ENCODE peak calls at places on chromosomes 5 and 9, in seven cellular contexts. One of them, this sample, is unnamed.

GRCh38 chr5:147479949-147480348 is 29.9 kb downstream of the DPYSL3 start:
- DNase-seq in IMR-90: peak
- DNase-seq in lung: no peak
- DNase-seq in fibroblast of lung: peak
- DNase-seq in HCT116: no peak
- DNase-seq in left ventricle myocardium inferior: no peak
- DNase-seq in osteoblast: peak
- DNase-seq in this sample: no peak

GRCh38 chr9:135724186-135724797 is 22.3 kb downstream of the KCNT1 start:
- DNase-seq in IMR-90: no peak
- DNase-seq in lung: no peak
- DNase-seq in left ventricle myocardium inferior: no peak
- DNase-seq in fibroblast of lung: no peak
- DNase-seq in HCT116: no peak
- DNase-seq in osteoblast: no peak
- DNase-seq in this sample: no peak

GRCh38 chr5:95988094-95988493 is 26.4 kb upstream of the ELL2 start:
- DNase-seq in left ventricle myocardium inferior: no peak
- DNase-seq in IMR-90: no peak
- DNase-seq in HCT116: no peak
- DNase-seq in fibroblast of lung: no peak
- DNase-seq in osteoblast: no peak
- DNase-seq in lung: no peak
- DNase-seq in this sample: no peak

GRCh38 chr5:756865-757345 is 27.6 kb downstream of the ZDHHC11B start:
- DNase-seq in lung: peak
- DNase-seq in IMR-90: no peak
- DNase-seq in osteoblast: no peak
- DNase-seq in left ventricle myocardium inferior: peak
- DNase-seq in fibroblast of lung: no peak
- DNase-seq in HCT116: no peak
- DNase-seq in this sample: no peak

GRCh38 chr9:16344343-16344742 is 526.1 kb downstream of the BNC2 start:
- DNase-seq in left ventricle myocardium inferior: no peak
- DNase-seq in fibroblast of lung: peak
- DNase-seq in HCT116: no peak
- DNase-seq in lung: no peak
- DNase-seq in osteoblast: peak
- DNase-seq in IMR-90: peak
- DNase-seq in this sample: no peak

GRCh38 chr5:96321371-96321770 is 111.7 kb downstream of the PCSK1 start:
- DNase-seq in fibroblast of lung: peak
- DNase-seq in IMR-90: peak
- DNase-seq in lung: no peak
- DNase-seq in HCT116: no peak
- DNase-seq in osteoblast: no peak
- DNase-seq in left ventricle myocardium inferior: no peak
- DNase-seq in this sample: no peak

GRCh38 chr5:37792976-37793328 is 46.9 kb downstream of the GDNF start:
- DNase-seq in lung: no peak
- DNase-seq in IMR-90: peak
- DNase-seq in fibroblast of lung: peak
- DNase-seq in HCT116: no peak
- DNase-seq in left ventricle myocardium inferior: no peak
- DNase-seq in osteoblast: peak
- DNase-seq in this sample: no peak

GRCh38 chr5:79853676-79854418 is 137.2 kb downstream of the MTX3 start:
- DNase-seq in IMR-90: peak
- DNase-seq in osteoblast: peak
- DNase-seq in fibroblast of lung: peak
- DNase-seq in HCT116: peak
- DNase-seq in lung: no peak
- DNase-seq in left ventricle myocardium inferior: no peak
- DNase-seq in this sample: no peak

GRCh38 chr9:83920469-83920941 is 727 bp downstream of the KIF27 start:
- DNase-seq in osteoblast: no peak
- DNase-seq in lung: no peak
- DNase-seq in IMR-90: peak
- DNase-seq in fibroblast of lung: peak
- DNase-seq in HCT116: no peak
- DNase-seq in left ventricle myocardium inferior: no peak
- DNase-seq in this sample: peak

GRCh38 chr9:91812191-91812590 is 137.8 kb downstream of the ROR2 start:
- DNase-seq in fibroblast of lung: no peak
- DNase-seq in osteoblast: no peak
- DNase-seq in left ventricle myocardium inferior: no peak
- DNase-seq in IMR-90: no peak
- DNase-seq in lung: no peak
- DNase-seq in HCT116: no peak
- DNase-seq in this sample: no peak

GRCh38 chr5:119470105-119470763 is 17.9 kb downstream of the HSD17B4 start:
- DNase-seq in osteoblast: no peak
- DNase-seq in IMR-90: no peak
- DNase-seq in HCT116: no peak
- DNase-seq in left ventricle myocardium inferior: no peak
- DNase-seq in lung: no peak
- DNase-seq in fibroblast of lung: no peak
- DNase-seq in this sample: no peak

GRCh38 chr5:149872351-149873040 is 72.1 kb downstream of the PDE6A start:
- DNase-seq in IMR-90: no peak
- DNase-seq in left ventricle myocardium inferior: no peak
- DNase-seq in fibroblast of lung: no peak
- DNase-seq in lung: no peak
- DNase-seq in osteoblast: no peak
- DNase-seq in HCT116: no peak
- DNase-seq in this sample: peak

GRCh38 chr9:129352157-129352870 is 174.3 kb upstream of the IER5L start:
- DNase-seq in left ventricle myocardium inferior: no peak
- DNase-seq in HCT116: no peak
- DNase-seq in osteoblast: peak
- DNase-seq in lung: no peak
- DNase-seq in fibroblast of lung: no peak
- DNase-seq in IMR-90: no peak
- DNase-seq in this sample: no peak

GRCh38 chr5:66674802-66675201 is 78.6 kb downstream of the MAST4 start:
- DNase-seq in IMR-90: no peak
- DNase-seq in lung: no peak
- DNase-seq in HCT116: no peak
- DNase-seq in fibroblast of lung: no peak
- DNase-seq in left ventricle myocardium inferior: no peak
- DNase-seq in osteoblast: no peak
- DNase-seq in this sample: no peak

GRCh38 chr9:34169125-34169524 is 9.7 kb upstream of the UBAP1 start:
- DNase-seq in left ventricle myocardium inferior: no peak
- DNase-seq in fibroblast of lung: no peak
- DNase-seq in lung: no peak
- DNase-seq in HCT116: no peak
- DNase-seq in IMR-90: no peak
- DNase-seq in osteoblast: no peak
- DNase-seq in this sample: no peak

GRCh38 chr9:89022902-89023301 is 31.6 kb downstream of the S1PR3 start:
- DNase-seq in left ventricle myocardium inferior: no peak
- DNase-seq in HCT116: no peak
- DNase-seq in fibroblast of lung: peak
- DNase-seq in lung: peak
- DNase-seq in IMR-90: peak
- DNase-seq in osteoblast: no peak
- DNase-seq in this sample: no peak

GRCh38 chr9:97315550-97315949 is 8.1 kb downstream of the CCDC180 start:
- DNase-seq in osteoblast: peak
- DNase-seq in fibroblast of lung: peak
- DNase-seq in lung: no peak
- DNase-seq in IMR-90: peak
- DNase-seq in left ventricle myocardium inferior: no peak
- DNase-seq in HCT116: no peak
- DNase-seq in this sample: no peak

GRCh38 chr9:7346144-7346543 is 453.4 kb downstream of the DMAC1 start:
- DNase-seq in left ventricle myocardium inferior: no peak
- DNase-seq in fibroblast of lung: no peak
- DNase-seq in lung: no peak
- DNase-seq in HCT116: no peak
- DNase-seq in osteoblast: no peak
- DNase-seq in IMR-90: no peak
- DNase-seq in this sample: no peak

GRCh38 chr5:125536095-125536494 is 789.7 kb upstream of the ZNF608 start:
- DNase-seq in HCT116: no peak
- DNase-seq in lung: no peak
- DNase-seq in osteoblast: no peak
- DNase-seq in IMR-90: no peak
- DNase-seq in fibroblast of lung: no peak
- DNase-seq in left ventricle myocardium inferior: no peak
- DNase-seq in this sample: no peak

GRCh38 chr5:14591548-14591947 is 10.0 kb downstream of the OTULINL start:
- DNase-seq in fibroblast of lung: peak
- DNase-seq in osteoblast: no peak
- DNase-seq in IMR-90: peak
- DNase-seq in HCT116: no peak
- DNase-seq in lung: no peak
- DNase-seq in left ventricle myocardium inferior: no peak
- DNase-seq in this sample: no peak

GRCh38 chr5:153480401-153480800 is 10.1 kb upstream of the GRIA1 start:
- DNase-seq in IMR-90: peak
- DNase-seq in fibroblast of lung: peak
- DNase-seq in HCT116: no peak
- DNase-seq in lung: no peak
- DNase-seq in osteoblast: no peak
- DNase-seq in left ventricle myocardium inferior: no peak
- DNase-seq in this sample: no peak

DNA sequence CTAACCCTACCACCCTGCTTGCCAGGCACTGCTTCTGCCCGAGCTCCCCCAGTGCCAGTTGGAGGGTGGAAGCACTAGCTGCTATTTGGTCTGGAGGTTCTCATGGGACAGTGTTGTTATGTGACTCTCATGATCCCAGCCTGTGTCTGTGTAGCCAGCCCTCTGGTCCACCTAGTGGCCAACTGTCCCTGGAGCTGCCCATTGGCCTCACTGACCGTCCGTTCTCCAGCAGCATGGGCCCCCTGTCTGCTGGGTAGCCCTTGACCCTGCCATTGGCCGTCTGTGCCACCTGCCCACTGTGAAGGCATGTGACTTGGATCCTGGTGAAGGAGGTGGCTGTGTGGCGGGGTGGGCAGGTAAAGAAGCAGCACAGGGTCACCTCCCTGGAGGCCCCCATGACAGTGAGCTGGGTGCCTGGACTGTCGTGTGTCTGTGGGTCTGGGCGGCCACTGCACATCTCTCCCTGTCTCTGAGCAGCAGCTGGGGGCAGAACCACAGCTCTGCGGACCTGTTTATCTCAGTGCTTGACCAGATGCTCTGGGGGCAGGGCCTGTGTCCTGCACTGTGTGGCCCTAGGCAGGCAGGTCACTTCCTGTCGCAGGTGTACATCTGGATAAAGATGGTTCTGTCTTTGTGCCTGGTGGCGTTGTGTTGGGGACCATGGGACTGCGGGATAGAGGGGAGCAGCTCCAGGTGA is 11.4 kb downstream of the PHF2 start:
- DNase-seq in left ventricle myocardium inferior: no peak
- DNase-seq in IMR-90: no peak
- DNase-seq in fibroblast of lung: no peak
- DNase-seq in osteoblast: no peak
- DNase-seq in lung: no peak
- DNase-seq in HCT116: no peak
- DNase-seq in this sample: no peak
- TF ChIP-seq CTCF in left ventricle myocardium inferior: peak
- TF ChIP-seq CTCF in IMR-90: peak
- TF ChIP-seq CTCF in fibroblast of lung: no peak
- TF ChIP-seq CTCF in osteoblast: no peak
- TF ChIP-seq CTCF in lung: no peak
- TF ChIP-seq CTCF in HCT116: no peak
- TF ChIP-seq CTCF in this sample: no peak

DNA sequence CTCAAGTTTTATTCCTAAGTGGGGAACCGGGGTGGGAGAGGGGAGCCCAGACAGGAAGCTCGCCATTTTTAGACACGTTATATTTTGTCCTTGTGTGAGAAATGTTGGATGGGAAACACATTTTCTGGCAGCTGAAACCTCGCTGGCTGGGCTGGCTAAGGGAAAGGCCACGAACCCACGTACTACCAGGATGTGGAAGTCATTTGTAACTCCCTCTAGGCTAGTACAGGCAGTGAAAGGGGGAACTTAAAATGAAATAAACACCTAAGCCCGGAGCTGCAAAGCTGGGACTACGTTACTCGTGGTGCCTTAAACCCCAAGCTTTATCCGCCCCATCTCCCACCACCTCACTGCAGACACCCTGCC is 42.5 kb downstream of the TMEM174 start:
- DNase-seq in HCT116: no peak
- DNase-seq in lung: no peak
- DNase-seq in osteoblast: no peak
- DNase-seq in left ventricle myocardium inferior: no peak
- DNase-seq in IMR-90: no peak
- DNase-seq in fibroblast of lung: no peak
- DNase-seq in this sample: no peak
- H3K4me3 ChIP-seq in HCT116: peak
- H3K4me3 ChIP-seq in lung: no peak
- H3K4me3 ChIP-seq in osteoblast: peak
- H3K4me3 ChIP-seq in left ventricle myocardium inferior: peak
- H3K4me3 ChIP-seq in IMR-90: peak
- H3K4me3 ChIP-seq in fibroblast of lung: no peak
- H3K4me3 ChIP-seq in this sample: peak

GRCh38 chr5:169149317-169149716 is 151.6 kb downstream of the SLIT3 start:
- DNase-seq in lung: no peak
- DNase-seq in HCT116: no peak
- DNase-seq in fibroblast of lung: no peak
- DNase-seq in osteoblast: no peak
- DNase-seq in left ventricle myocardium inferior: no peak
- DNase-seq in IMR-90: no peak
- DNase-seq in this sample: no peak
- TF ChIP-seq CTCF in lung: no peak
- TF ChIP-seq CTCF in HCT116: peak
- TF ChIP-seq CTCF in fibroblast of lung: no peak
- TF ChIP-seq CTCF in osteoblast: peak
- TF ChIP-seq CTCF in left ventricle myocardium inferior: no peak
- TF ChIP-seq CTCF in IMR-90: no peak
- TF ChIP-seq CTCF in this sample: no peak

GRCh38 chr9:79583957-79584654 is 12.3 kb downstream of the TLE4 start:
- DNase-seq in fibroblast of lung: no peak
- DNase-seq in osteoblast: peak
- DNase-seq in lung: peak
- DNase-seq in left ventricle myocardium inferior: peak
- DNase-seq in IMR-90: no peak
- DNase-seq in HCT116: no peak
- DNase-seq in this sample: no peak

GRCh38 chr9:79581388-79581787 is 9.6 kb downstream of the TLE4 start:
- DNase-seq in fibroblast of lung: peak
- DNase-seq in lung: no peak
- DNase-seq in osteoblast: no peak
- DNase-seq in left ventricle myocardium inferior: no peak
- DNase-seq in IMR-90: peak
- DNase-seq in HCT116: no peak
- DNase-seq in this sample: no peak

GRCh38 chr9:79580065-79580464 is 8.3 kb downstream of the TLE4 start:
- DNase-seq in left ventricle myocardium inferior: no peak
- DNase-seq in HCT116: no peak
- DNase-seq in osteoblast: no peak
- DNase-seq in lung: no peak
- DNase-seq in IMR-90: no peak
- DNase-seq in fibroblast of lung: no peak
- DNase-seq in this sample: no peak

GRCh38 chr9:79579624-79580023 is 7.9 kb downstream of the TLE4 start:
- DNase-seq in lung: no peak
- DNase-seq in left ventricle myocardium inferior: no peak
- DNase-seq in fibroblast of lung: no peak
- DNase-seq in HCT116: no peak
- DNase-seq in IMR-90: no peak
- DNase-seq in osteoblast: no peak
- DNase-seq in this sample: no peak

GRCh38 chr9:79581794-79582193 is 10.0 kb downstream of the TLE4 start:
- DNase-seq in HCT116: no peak
- DNase-seq in lung: no peak
- DNase-seq in osteoblast: peak
- DNase-seq in IMR-90: peak
- DNase-seq in left ventricle myocardium inferior: no peak
- DNase-seq in fibroblast of lung: peak
- DNase-seq in this sample: no peak
- H3K4me3 ChIP-seq in HCT116: no peak
- H3K4me3 ChIP-seq in lung: no peak
- H3K4me3 ChIP-seq in osteoblast: no peak
- H3K4me3 ChIP-seq in IMR-90: no peak
- H3K4me3 ChIP-seq in left ventricle myocardium inferior: no peak
- H3K4me3 ChIP-seq in fibroblast of lung: no peak
- H3K4me3 ChIP-seq in this sample: no peak